ENCODE peak calls at places on chromosomes 3 and 15, in four cellular contexts. M, J, Z and E are unnamed samples.
A peak's percentile ranks its signal among the peaks of the same experiment; 100 is the strongest.

GRCh38 chr3:190458040-190458439 is 8.3 kb upstream of the TMEM207 start:
- DNase-seq in M (no peak), J (no peak), Z (no peak), E (no peak)

GRCh38 chr15:71278989-71279756 is 163.9 kb downstream of the THSD4 start:
- DNase-seq in M (no peak), J (peak; percentile 81), Z (peak; percentile 51), E (peak; percentile 48)

GRCh38 chr3:48999085-48999858 is 7.9 kb upstream of the WDR6 start:
- DNase-seq in M (no peak), J (no peak), Z (no peak), E (no peak)

GRCh38 chr15:74175271-74176191 is 2.0 kb downstream of the ISLR start:
- DNase-seq in M (peak; percentile 28), J (no peak), Z (peak; percentile 23), E (no peak)

GRCh38 chr15:69628256-69629093 is 175.9 kb downstream of the RPLP1 start:
- DNase-seq in M (no peak), J (no peak), Z (no peak), E (no peak)

GRCh38 chr3:49930922-49931321 is 1.3 kb upstream of the MON1A start:
- DNase-seq in M (peak; percentile 89), J (peak; percentile 75), Z (peak; percentile 49), E (peak; percentile 40)

GRCh38 chr3:134625885-134626741 is 24.7 kb downstream of the KY start:
- DNase-seq in M (peak; percentile 12), J (no peak), Z (no peak), E (no peak)

GRCh38 chr3:188230962-188231361 is 77.0 kb downstream of the LPP start:
- DNase-seq in M (no peak), J (no peak), Z (no peak), E (no peak)

GRCh38 chr3:68832680-68833079 is 99.7 kb downstream of the TAFA4 start:
- DNase-seq in M (no peak), J (no peak), Z (no peak), E (no peak)

GRCh38 chr3:186425788-186426730 is 64.0 kb upstream of the DGKG start:
- DNase-seq in M (no peak), J (peak; percentile 43), Z (no peak), E (no peak)

GRCh38 chr3:123791898-123792297 is 92.2 kb downstream of the MYLK start:
- DNase-seq in M (no peak), J (no peak), Z (peak; percentile 48), E (peak; percentile 65)

GRCh38 chr3:123791417-123791816 is 92.7 kb downstream of the MYLK start:
- DNase-seq in M (no peak), J (no peak), Z (no peak), E (peak; percentile 23)

GRCh38 chr3:123790254-123791072 is 93.7 kb downstream of the MYLK start:
- DNase-seq in M (no peak), J (no peak), Z (no peak), E (no peak)

GRCh38 chr3:123789760-123790159 is 94.4 kb downstream of the MYLK start:
- DNase-seq in M (no peak), J (no peak), Z (no peak), E (no peak)

DNA sequence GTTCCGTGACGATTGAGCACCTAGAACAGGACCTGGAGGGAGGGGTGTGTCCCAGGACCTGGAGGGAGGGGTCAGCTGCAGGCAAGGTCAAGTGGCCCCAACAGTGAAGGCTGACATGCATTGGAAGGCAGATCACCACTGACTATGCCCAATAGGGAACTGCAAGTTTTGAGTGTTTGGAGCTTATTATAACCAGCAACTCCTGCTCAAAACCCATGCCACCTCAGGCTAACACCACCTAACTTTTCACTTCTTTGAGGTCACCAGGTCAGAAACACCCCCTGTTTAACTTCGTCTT is 93.1 kb downstream of the MYLK start:
- DNase-seq in M (no peak), J (no peak), Z (no peak), E (no peak)
- H3K4me1 ChIP-seq in M (no peaks in the 10 kb centered on the region), J (peaks cover 35% of the 10 kb centered on the region), Z (peaks cover 3% of the 10 kb centered on the region), E (peaks cover 15% of the 10 kb centered on the region)

GRCh38 chr3:138440137-138440536 is 5.7 kb downstream of the ESYT3 start:
- DNase-seq in M (no peak), J (no peak), Z (no peak), E (peak; percentile 66)
- H3K4me1 ChIP-seq in M (no peaks in the 10 kb centered on the region), J (peaks cover 11% of the 10 kb centered on the region), Z (no peaks in the 10 kb centered on the region), E (peaks cover 53% of the 10 kb centered on the region)

GRCh38 chr3:128727996-128728395 is 2.0 kb downstream of the RAB7A start:
- DNase-seq in M (no peak), J (no peak), Z (no peak), E (no peak)
- H3K4me1 ChIP-seq in M (peaks cover 7% of the 10 kb centered on the region), J (peaks cover 9% of the 10 kb centered on the region), Z (peaks cover 3% of the 10 kb centered on the region), E (peaks cover 8% of the 10 kb centered on the region)

GRCh38 chr3:146164506-146164905 is 3.5 kb upstream of the PLOD2 start:
- DNase-seq in M (no peak), J (no peak), Z (no peak), E (no peak)
- H3K4me1 ChIP-seq in M (peaks cover 5% of the 10 kb centered on the region), J (peaks cover 33% of the 10 kb centered on the region), Z (no peaks in the 10 kb centered on the region), E (no peaks in the 10 kb centered on the region)

GRCh38 chr15:64894395-64895056 is 17.2 kb upstream of the ANKDD1A start:
- DNase-seq in M (peak; percentile 75), J (peak; percentile 59), Z (no peak), E (no peak)
- H3K4me1 ChIP-seq in M (peaks cover 6% of the 10 kb centered on the region), J (peaks cover 32% of the 10 kb centered on the region), Z (no peaks in the 10 kb centered on the region), E (peaks cover 10% of the 10 kb centered on the region)

GRCh38 chr3:194274424-194275085 is 76.6 kb downstream of the CPN2 start:
- DNase-seq in M (peak; percentile 26), J (no peak), Z (no peak), E (no peak)
- H3K4me1 ChIP-seq in M (no peaks in the 10 kb centered on the region), J (peaks cover 61% of the 10 kb centered on the region), Z (peaks cover 62% of the 10 kb centered on the region), E (peaks cover 11% of the 10 kb centered on the region)

DNA sequence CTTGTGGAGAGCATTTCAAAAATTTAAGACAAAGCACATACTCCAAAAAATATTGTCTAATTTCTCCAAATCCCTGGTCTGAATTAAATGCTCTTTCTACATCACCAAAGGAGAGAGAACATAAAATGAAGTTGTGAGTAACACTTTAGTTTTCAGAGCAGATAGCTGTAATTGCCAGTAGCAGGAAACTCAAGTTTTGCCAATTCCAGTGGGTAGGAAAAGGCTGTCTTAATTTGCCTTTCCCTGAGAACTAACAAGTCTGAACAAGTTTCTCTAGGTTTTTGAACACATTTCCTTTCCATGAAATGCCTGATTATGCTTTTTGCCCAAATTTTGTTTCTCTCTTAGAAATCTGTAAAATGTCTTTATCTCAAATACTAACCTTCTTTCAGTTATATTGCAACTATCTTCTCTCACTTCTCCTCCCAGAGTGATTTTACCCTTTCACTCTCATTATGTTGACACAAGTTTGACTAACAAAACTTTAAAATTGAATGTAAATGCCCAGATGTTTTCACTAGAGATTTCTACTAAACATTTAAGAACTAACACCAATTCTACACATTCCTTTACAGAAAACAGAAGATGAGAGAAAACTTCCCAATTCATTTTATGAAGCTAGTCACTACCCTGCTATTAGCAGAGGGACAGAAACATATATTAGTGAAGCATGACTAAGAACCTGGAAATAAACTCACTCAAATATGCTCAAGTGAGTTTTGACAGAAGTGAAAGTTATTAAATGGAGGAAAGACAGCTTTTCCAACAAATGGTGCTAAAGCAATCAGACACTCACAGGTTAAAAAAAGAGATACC is 38.4 kb downstream of the RFX7 start:
- DNase-seq in M (no peak), J (no peak), Z (no peak), E (no peak)
- H3K4me1 ChIP-seq in M (peaks cover 3% of the 10 kb centered on the region), J (no peaks in the 10 kb centered on the region), Z (no peaks in the 10 kb centered on the region), E (no peaks in the 10 kb centered on the region)

GRCh38 chr15:58472821-58473581 is 41.2 kb downstream of the LIPC start:
- DNase-seq in M (no peak), J (no peak), Z (no peak), E (peak; percentile 54)
- H3K4me1 ChIP-seq in M (no peaks in the 10 kb centered on the region), J (peaks cover 38% of the 10 kb centered on the region), Z (no peaks in the 10 kb centered on the region), E (peaks cover 71% of the 10 kb centered on the region)